ENCODE peak calls at places on chromosomes 12 and 14, in nine cellular contexts. R, O, A, N, M, W, S, V and I are unnamed samples.

GRCh38 chr12:77251799-77252198 is 186.4 kb upstream of the E2F7 start:
- DNase-seq in O (no peak), R (no peak), V (no peak), A (no peak), N (no peak), W (no peak), M (no peak), S (no peak), I (no peak)

GRCh38 chr14:64303471-64303917 is 9.3 kb upstream of the ESR2 start:
- DNase-seq in R (no peak), N (peak; percentile 53), O (no peak), A (peak; percentile 66), V (peak; percentile 58), W (peak; percentile 64), S (no peak), M (peak; percentile 77), I (no peak)

GRCh38 chr14:21168055-21168454 is 12.2 kb upstream of the OR5AU1 start:
- DNase-seq in R (no peak), V (no peak), S (no peak), A (no peak), O (no peak), N (no peak), W (no peak), M (no peak), I (no peak)

GRCh38 chr14:90381011-90381790 is 15.6 kb upstream of the CALM1 start:
- DNase-seq in R (no peak), A (peak; percentile 96), M (no peak), S (no peak), V (no peak), W (no peak), N (no peak), O (peak; percentile 71), I (no peak)

GRCh38 chr12:21946983-21947382 is 5.8 kb upstream of the ABCC9 start:
- DNase-seq in V (no peak), W (no peak), M (no peak), S (no peak), O (no peak), R (no peak), A (no peak), N (peak; percentile 8), I (no peak)

GRCh38 chr14:100872641-100873071 is 30.9 kb downstream of the RTL1 start:
- DNase-seq in V (no peak), N (no peak), S (no peak), O (no peak), M (no peak), A (no peak), R (no peak), W (peak; percentile 14), I (no peak)

GRCh38 chr14:21987937-21988336 is 314.3 kb upstream of the OR4E1 start:
- DNase-seq in O (no peak), A (peak; percentile 46), M (no peak), V (peak; percentile 50), W (peak; percentile 70), R (no peak), N (peak; percentile 30), S (no peak), I (no peak)

GRCh38 chr12:98062464-98063245 is 452.7 kb upstream of the TMPO start:
- DNase-seq in R (no peak), O (no peak), W (no peak), N (no peak), M (no peak), V (no peak), S (no peak), A (no peak), I (no peak)

GRCh38 chr14:99047436-99048110 is 224.4 kb downstream of the BCL11B start:
- DNase-seq in M (no peak), S (no peak), V (no peak), W (no peak), A (no peak), O (no peak), R (no peak), N (no peak), I (no peak)

GRCh38 chr14:101715209-101716076 is 46.1 kb upstream of the PPP2R5C start:
- DNase-seq in W (no peak), N (no peak), R (no peak), S (no peak), V (no peak), A (no peak), M (no peak), O (no peak), I (no peak)

GRCh38 chr12:94289551-94290312 is 141.4 kb downstream of the PLXNC1 start:
- DNase-seq in O (no peak), N (no peak), W (no peak), V (no peak), S (no peak), R (no peak), A (no peak), M (no peak), I (no peak)

GRCh38 chr14:35878272-35879140 is 52.4 kb downstream of the BRMS1L start:
- DNase-seq in R (no peak), O (peak; percentile 37), M (no peak), S (no peak), V (peak; percentile 24), N (peak; percentile 24), A (no peak), W (peak; percentile 74), I (peak; percentile 49)

GRCh38 chr12:57094194-57095160 is 5.6 kb downstream of the NAB2 start:
- DNase-seq in O (no peak), N (no peak), A (no peak), W (no peak), S (no peak), R (peak; percentile 53), V (no peak), M (peak; percentile 38), I (no peak)

GRCh38 chr12:49527361-49528130 is 11.3 kb upstream of the KCNH3 start:
- DNase-seq in A (no peak), V (no peak), S (no peak), N (no peak), W (no peak), O (no peak), R (no peak), M (no peak), I (peak; percentile 5)

GRCh38 chr14:58501214-58501816 is 73.8 kb downstream of the KIAA0586 start:
- DNase-seq in W (peak; percentile 80), N (peak; percentile 48), R (no peak), V (peak; percentile 72), A (peak; percentile 82), O (no peak), S (peak; percentile 4), M (peak; percentile 43), I (peak; percentile 17)

GRCh38 chr12:47164730-47165439 is 85.1 kb upstream of the AMIGO2 start:
- DNase-seq in R (no peak), A (no peak), O (no peak), N (no peak), V (no peak), M (no peak), S (no peak), W (no peak), I (no peak)

GRCh38 chr12:104612381-104612780 is 155.6 kb downstream of the CHST11 start:
- DNase-seq in V (no peak), O (no peak), A (no peak), R (no peak), N (no peak), W (no peak), M (no peak), S (no peak), I (no peak)

GRCh38 chr12:83739602-83740001 is 1052.9 kb downstream of the TMTC2 start:
- DNase-seq in N (no peak), V (no peak), A (no peak), S (no peak), W (no peak), R (no peak), M (no peak), O (no peak), I (no peak)

GRCh38 chr12:6540181-6540877 is 6.0 kb downstream of the GAPDH start:
- DNase-seq in W (peak; percentile 91), A (no peak), O (peak; percentile 96), M (peak; percentile 66), S (no peak), V (peak; percentile 95), R (peak; percentile 80), N (peak; percentile 91), I (peak; percentile 87)

GRCh38 chr12:46395308-46395707 is 22.7 kb upstream of the SLC38A2 start:
- DNase-seq in M (no peak), R (no peak), W (no peak), V (no peak), S (no peak), N (no peak), O (no peak), A (no peak), I (no peak)

GRCh38 chr12:57456145-57456700 is 1.1 kb downstream of the INHBE start:
- DNase-seq in W (peak; percentile 81), V (peak; percentile 72), M (peak; percentile 59), O (no peak), A (peak; percentile 22), R (no peak), S (no peak), N (peak; percentile 72), I (no peak)